ENCODE peak calls at places on chromosomes 16 and 17, in nine cellular contexts. M, S, W, H, R, F, Y, L and K are unnamed samples.

GRCh38 chr16:50711862-50712567 is 18.6 kb downstream of the NOD2 start:
- DNase-seq in S (no peak), L (no peak), H (no peak), Y (no peak), R (no peak), W (peak; percentile 14), F (no peak), M (no peak), K (no peak)

GRCh38 chr16:57204675-57205074 is 18.5 kb downstream of the RSPRY1 start:
- DNase-seq in W (no peak), L (no peak), S (no peak), Y (no peak), R (no peak), H (no peak), F (no peak), M (no peak), K (no peak)

GRCh38 chr17:49146620-49147306 is 14.2 kb downstream of the B4GALNT2 start:
- DNase-seq in H (peak; percentile 84), L (no peak), S (peak; percentile 99), R (no peak), W (no peak), F (no peak), Y (peak; percentile 93), M (no peak), K (peak; percentile 97)

GRCh38 chr16:27918755-27919154 is 144.8 kb downstream of the GSG1L start:
- DNase-seq in W (no peak), F (no peak), S (peak; percentile 18), H (peak; percentile 29), Y (no peak), L (no peak), M (no peak), R (no peak), K (no peak)

GRCh38 chr17:44113382-44113781 is 10.1 kb downstream of the HDAC5 start:
- DNase-seq in M (no peak), S (no peak), R (no peak), F (no peak), L (no peak), H (no peak), Y (no peak), W (no peak), K (no peak)

GRCh38 chr17:78227455-78227916 is 3.9 kb upstream of the TMEM235 start:
- DNase-seq in L (no peak), S (no peak), F (no peak), W (peak; percentile 82), M (no peak), R (no peak), H (no peak), Y (no peak), K (no peak)

GRCh38 chr16:21084631-21085235 is 65.9 kb downstream of the DNAH3 start:
- DNase-seq in W (no peak), R (no peak), S (no peak), F (no peak), Y (no peak), H (no peak), L (no peak), M (no peak), K (no peak)

GRCh38 chr16:25005445-25006306 is 9.5 kb downstream of the ARHGAP17 start:
- DNase-seq in W (no peak), M (no peak), S (peak; percentile 79), F (no peak), R (no peak), L (no peak), Y (no peak), H (no peak), K (no peak)

GRCh38 chr16:69397821-69398521 is 12.2 kb upstream of the TERF2 start:
- DNase-seq in L (no peak), M (no peak), S (peak; percentile 86), H (peak; percentile 76), F (peak; percentile 16), Y (peak; percentile 58), R (no peak), W (peak; percentile 83), K (peak; percentile 37)

GRCh38 chr16:75225678-75226515 is 7.1 kb downstream of the CTRB1 start:
- DNase-seq in L (no peak), R (no peak), S (no peak), F (no peak), M (no peak), W (no peak), H (no peak), Y (no peak), K (no peak)

GRCh38 chr17:64063766-64064224 is 43.4 kb upstream of the ICAM2 start:
- DNase-seq in F (no peak), W (no peak), L (peak; percentile 23), R (peak; percentile 50), Y (no peak), S (peak; percentile 33), M (no peak), H (no peak), K (no peak)

GRCh38 chr16:84045001-84045817 is 2.6 kb upstream of the SLC38A8 start:
- DNase-seq in Y (no peak), W (no peak), M (no peak), F (no peak), R (no peak), S (no peak), L (no peak), H (no peak), K (no peak)

GRCh38 chr17:39615434-39615833 is 7.7 kb upstream of the NEUROD2 start:
- DNase-seq in F (no peak), M (no peak), H (no peak), R (no peak), S (no peak), W (no peak), L (no peak), Y (no peak), K (no peak)

GRCh38 chr16:2842340-2843000 is 12.4 kb downstream of the ZG16B start:
- DNase-seq in M (no peak), R (peak; percentile 37), Y (peak; percentile 67), S (peak; percentile 76), W (no peak), F (no peak), L (peak; percentile 57), H (peak; percentile 98), K (no peak)

GRCh38 chr16:11472851-11473250 is 113.9 kb downstream of the LITAF start:
- DNase-seq in M (no peak), R (no peak), S (no peak), H (no peak), F (no peak), Y (no peak), L (no peak), W (no peak), K (no peak)

GRCh38 chr17:15440347-15440746 is 27.1 kb downstream of the CDRT4 start:
- DNase-seq in R (no peak), W (no peak), L (no peak), Y (no peak), S (no peak), M (no peak), F (no peak), H (no peak), K (no peak)

GRCh38 chr17:30229012-30229411 is 6.5 kb downstream of the SLC6A4 start:
- DNase-seq in M (no peak), L (no peak), S (peak; percentile 25), H (no peak), F (no peak), W (no peak), R (no peak), Y (no peak), K (no peak)

GRCh38 chr17:30928584-30928983 is 6.8 kb downstream of the ADAP2 start:
- DNase-seq in S (no peak), H (no peak), Y (no peak), W (no peak), M (no peak), F (no peak), L (no peak), R (no peak), K (no peak)

GRCh38 chr16:11389631-11390565 is 44.6 kb downstream of the RMI2 start:
- DNase-seq in F (no peak), W (no peak), M (no peak), R (no peak), Y (no peak), S (no peak), L (no peak), H (no peak), K (no peak)

GRCh38 chr17:73155410-73156165 is 9.2 kb upstream of the SSTR2 start:
- DNase-seq in Y (no peak), F (no peak), R (no peak), H (no peak), S (no peak), L (no peak), M (peak; percentile 90), W (peak; percentile 19), K (no peak)

GRCh38 chr17:35089846-35090193 is 26.3 kb upstream of the RFFL start:
- DNase-seq in S (peak; percentile 46), F (no peak), W (peak; percentile 33), R (peak; percentile 31), Y (peak; percentile 47), H (no peak), L (no peak), M (no peak), K (no peak)